ENCODE peak calls at places on chromosomes 16 and 17, in four cellular contexts. One of them, this sample, is unnamed.

GRCh38 chr16:66364117-66364958 is 2.2 kb upstream of the CDH5 start:
- DNase-seq in left ventricle myocardium inferior: peak
- DNase-seq in GM13977: no peak
- DNase-seq in fibroblast of mammary gland: peak
- DNase-seq in this sample: peak

GRCh38 chr16:69858196-69859104 is 92.7 kb upstream of the CLEC18A start:
- DNase-seq in fibroblast of mammary gland: no peak
- DNase-seq in GM13977: no peak
- DNase-seq in left ventricle myocardium inferior: no peak
- DNase-seq in this sample: no peak

GRCh38 chr17:74599023-74599399 is 6.9 kb upstream of the CD300LD start:
- DNase-seq in left ventricle myocardium inferior: no peak
- DNase-seq in fibroblast of mammary gland: no peak
- DNase-seq in GM13977: no peak
- DNase-seq in this sample: no peak

GRCh38 chr16:3099732-3100499 is 822 bp upstream of the ZSCAN10 start:
- DNase-seq in GM13977: peak
- DNase-seq in fibroblast of mammary gland: peak
- DNase-seq in left ventricle myocardium inferior: peak
- DNase-seq in this sample: peak

GRCh38 chr17:77208217-77208808 is 67.5 kb downstream of the SEC14L1 start:
- DNase-seq in GM13977: no peak
- DNase-seq in left ventricle myocardium inferior: no peak
- DNase-seq in fibroblast of mammary gland: peak
- DNase-seq in this sample: no peak

GRCh38 chr17:15106540-15106939 is 158.6 kb downstream of the PMP22 start:
- DNase-seq in left ventricle myocardium inferior: no peak
- DNase-seq in fibroblast of mammary gland: peak
- DNase-seq in GM13977: no peak
- DNase-seq in this sample: no peak

GRCh38 chr16:27430923-27431484 is 29.0 kb downstream of the IL21R start:
- DNase-seq in GM13977: peak
- DNase-seq in left ventricle myocardium inferior: no peak
- DNase-seq in fibroblast of mammary gland: peak
- DNase-seq in this sample: no peak

GRCh38 chr16:27544671-27545070 is 5.0 kb downstream of the GTF3C1 start:
- DNase-seq in GM13977: no peak
- DNase-seq in fibroblast of mammary gland: no peak
- DNase-seq in left ventricle myocardium inferior: no peak
- DNase-seq in this sample: no peak

GRCh38 chr17:17886747-17887146 is 50.0 kb upstream of the SREBF1 start:
- DNase-seq in left ventricle myocardium inferior: no peak
- DNase-seq in GM13977: no peak
- DNase-seq in fibroblast of mammary gland: peak
- DNase-seq in this sample: no peak

GRCh38 chr17:38701504-38702165 is 3.4 kb upstream of the MLLT6 start:
- DNase-seq in fibroblast of mammary gland: peak
- DNase-seq in left ventricle myocardium inferior: no peak
- DNase-seq in GM13977: peak
- DNase-seq in this sample: no peak

GRCh38 chr16:815861-816260 is 15.3 kb upstream of the GNG13 start:
- DNase-seq in left ventricle myocardium inferior: no peak
- DNase-seq in fibroblast of mammary gland: no peak
- DNase-seq in GM13977: no peak
- DNase-seq in this sample: no peak
- TF ChIP-seq CTCF in left ventricle myocardium inferior: no peak
- TF ChIP-seq CTCF in fibroblast of mammary gland: no peak
- TF ChIP-seq CTCF in GM13977: no peak
- TF ChIP-seq CTCF in this sample: no peak

DNA sequence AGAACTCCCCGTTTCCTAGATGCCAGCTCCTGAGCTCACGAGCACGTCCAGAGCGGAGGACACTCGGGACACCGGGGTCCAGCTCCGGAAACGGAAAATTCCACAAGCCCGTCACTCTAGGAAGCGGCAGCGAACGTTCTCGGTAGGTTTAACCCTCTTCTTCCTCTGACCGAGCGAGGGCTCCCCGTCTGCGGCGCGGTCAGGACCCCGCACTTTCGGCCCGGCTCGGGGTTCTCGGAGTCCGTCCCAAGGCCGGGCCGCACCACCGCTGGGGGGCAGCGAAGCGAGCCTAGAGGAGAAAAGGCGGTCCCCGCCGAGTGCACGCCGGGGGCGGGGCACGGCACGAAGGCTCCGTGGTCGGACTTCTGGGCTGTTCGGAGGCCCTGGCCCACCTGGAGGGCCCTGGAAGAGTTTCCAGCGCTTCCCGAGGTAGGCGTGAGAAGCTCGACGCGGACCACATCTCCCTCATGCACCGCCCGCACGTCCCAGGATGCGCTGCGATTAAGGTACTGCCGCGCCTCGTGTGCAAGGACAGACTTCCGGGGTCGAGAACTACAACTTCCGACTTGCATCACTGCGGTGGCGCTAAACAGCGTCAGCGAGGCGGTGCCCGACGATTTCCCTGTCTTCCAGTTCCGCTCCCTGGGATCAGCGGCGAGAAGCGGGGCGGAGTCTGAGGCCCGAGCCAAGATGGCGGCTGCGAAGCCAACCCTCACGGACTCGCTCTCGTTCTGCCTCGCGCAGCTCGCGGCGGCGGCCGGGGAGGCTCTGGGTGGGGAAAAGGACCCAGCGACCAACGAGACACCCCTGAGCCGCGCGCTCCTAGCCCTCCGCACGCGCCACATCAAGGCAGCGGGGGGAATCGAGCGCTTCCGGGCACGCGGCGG is at the start of gene ARMC5:
- DNase-seq in GM13977: peak
- DNase-seq in fibroblast of mammary gland: peak
- DNase-seq in left ventricle myocardium inferior: peak
- DNase-seq in this sample: peak
- TF ChIP-seq CTCF in GM13977: peak
- TF ChIP-seq CTCF in fibroblast of mammary gland: peak
- TF ChIP-seq CTCF in left ventricle myocardium inferior: peak
- TF ChIP-seq CTCF in this sample: peak

GRCh38 chr17:49707246-49707607 is 537 bp downstream of the SLC35B1 start:
- DNase-seq in fibroblast of mammary gland: peak
- DNase-seq in GM13977: no peak
- DNase-seq in left ventricle myocardium inferior: no peak
- DNase-seq in this sample: no peak

GRCh38 chr17:49699967-49700575 is 7.7 kb downstream of the SLC35B1 start:
- DNase-seq in GM13977: no peak
- DNase-seq in left ventricle myocardium inferior: peak
- DNase-seq in fibroblast of mammary gland: no peak
- DNase-seq in this sample: no peak

GRCh38 chr17:49705254-49705653 is 2.5 kb downstream of the SLC35B1 start:
- DNase-seq in GM13977: no peak
- DNase-seq in left ventricle myocardium inferior: no peak
- DNase-seq in fibroblast of mammary gland: no peak
- DNase-seq in this sample: no peak

GRCh38 chr17:49700956-49701355 is 6.8 kb downstream of the SLC35B1 start:
- DNase-seq in GM13977: no peak
- DNase-seq in left ventricle myocardium inferior: no peak
- DNase-seq in fibroblast of mammary gland: no peak
- DNase-seq in this sample: no peak

GRCh38 chr17:49703557-49704277 is 4.0 kb downstream of the SLC35B1 start:
- DNase-seq in left ventricle myocardium inferior: no peak
- DNase-seq in fibroblast of mammary gland: peak
- DNase-seq in GM13977: no peak
- DNase-seq in this sample: no peak
- TF ChIP-seq CTCF in left ventricle myocardium inferior: peak
- TF ChIP-seq CTCF in fibroblast of mammary gland: peak
- TF ChIP-seq CTCF in GM13977: peak
- TF ChIP-seq CTCF in this sample: peak

DNA sequence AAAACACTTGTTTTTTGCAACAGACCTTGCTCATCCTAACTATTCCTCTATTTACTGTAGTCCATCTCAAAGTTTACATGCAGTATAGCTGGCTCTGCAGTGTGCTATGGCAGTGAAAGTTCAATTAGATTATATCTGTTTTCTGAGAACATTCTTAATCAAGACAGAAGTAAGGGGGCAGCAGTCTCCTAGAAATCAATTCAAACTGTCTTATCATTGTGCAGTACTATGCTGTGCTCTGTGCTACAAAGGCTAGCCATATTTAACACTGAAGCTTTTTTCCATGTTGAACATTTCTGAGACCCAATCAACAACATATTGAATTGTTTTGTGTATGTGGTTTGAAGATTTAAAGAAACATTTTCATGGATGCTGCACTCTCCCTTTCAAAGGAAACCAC is 11.4 kb downstream of the NETO2 start:
- DNase-seq in fibroblast of mammary gland: no peak
- DNase-seq in GM13977: no peak
- DNase-seq in left ventricle myocardium inferior: no peak
- DNase-seq in this sample: no peak
- TF ChIP-seq CTCF in fibroblast of mammary gland: no peak
- TF ChIP-seq CTCF in GM13977: no peak
- TF ChIP-seq CTCF in left ventricle myocardium inferior: peak
- TF ChIP-seq CTCF in this sample: no peak

DNA sequence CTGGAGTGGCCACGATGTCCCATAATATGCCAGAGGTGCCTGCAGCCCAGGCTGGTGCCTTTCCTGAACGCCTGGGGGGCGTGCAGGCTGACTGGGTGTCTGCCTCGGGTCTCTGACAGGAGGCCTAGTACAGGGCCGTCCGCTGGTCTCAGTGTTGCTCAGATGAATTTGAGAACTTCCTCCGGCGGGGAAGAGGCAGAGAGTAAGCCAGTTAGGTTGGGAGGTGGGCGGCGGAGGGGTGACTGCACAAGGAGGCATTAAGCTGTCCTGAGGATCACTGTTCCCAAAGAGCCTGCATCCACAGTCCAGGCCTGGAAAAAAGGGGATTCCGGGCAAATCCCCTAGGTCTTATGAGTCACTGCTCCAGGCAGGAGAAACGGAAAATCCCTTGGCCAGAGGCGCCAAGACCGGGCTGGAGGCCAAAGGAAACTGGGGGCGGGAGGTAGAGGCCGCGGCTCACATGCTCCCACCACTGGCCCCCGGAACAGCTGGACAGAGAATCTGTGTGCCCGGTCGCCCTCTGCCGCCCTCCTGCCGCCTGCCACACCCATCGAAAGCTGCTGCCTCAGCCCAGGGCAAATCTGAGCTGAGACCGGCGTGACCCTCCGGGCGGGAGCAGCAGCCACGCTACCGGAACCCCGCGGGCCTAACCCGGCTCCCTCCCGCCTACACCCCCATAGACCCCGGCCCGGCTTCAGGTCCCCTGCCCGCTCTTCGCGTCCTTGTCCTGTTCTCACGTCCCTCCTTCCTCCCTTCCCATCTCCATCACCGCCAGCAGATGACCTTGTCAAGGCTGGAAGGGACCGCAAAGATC is 1.2 kb downstream of the TRIM47 start:
- DNase-seq in left ventricle myocardium inferior: peak
- DNase-seq in fibroblast of mammary gland: peak
- DNase-seq in GM13977: no peak
- DNase-seq in this sample: peak
- TF ChIP-seq CTCF in left ventricle myocardium inferior: no peak
- TF ChIP-seq CTCF in fibroblast of mammary gland: no peak
- TF ChIP-seq CTCF in GM13977: peak
- TF ChIP-seq CTCF in this sample: no peak

GRCh38 chr16:25692307-25692706 is 548 bp downstream of the HS3ST4 start:
- DNase-seq in fibroblast of mammary gland: no peak
- DNase-seq in left ventricle myocardium inferior: no peak
- DNase-seq in GM13977: peak
- DNase-seq in this sample: no peak
- TF ChIP-seq CTCF in fibroblast of mammary gland: no peak
- TF ChIP-seq CTCF in left ventricle myocardium inferior: no peak
- TF ChIP-seq CTCF in GM13977: no peak
- TF ChIP-seq CTCF in this sample: no peak

DNA sequence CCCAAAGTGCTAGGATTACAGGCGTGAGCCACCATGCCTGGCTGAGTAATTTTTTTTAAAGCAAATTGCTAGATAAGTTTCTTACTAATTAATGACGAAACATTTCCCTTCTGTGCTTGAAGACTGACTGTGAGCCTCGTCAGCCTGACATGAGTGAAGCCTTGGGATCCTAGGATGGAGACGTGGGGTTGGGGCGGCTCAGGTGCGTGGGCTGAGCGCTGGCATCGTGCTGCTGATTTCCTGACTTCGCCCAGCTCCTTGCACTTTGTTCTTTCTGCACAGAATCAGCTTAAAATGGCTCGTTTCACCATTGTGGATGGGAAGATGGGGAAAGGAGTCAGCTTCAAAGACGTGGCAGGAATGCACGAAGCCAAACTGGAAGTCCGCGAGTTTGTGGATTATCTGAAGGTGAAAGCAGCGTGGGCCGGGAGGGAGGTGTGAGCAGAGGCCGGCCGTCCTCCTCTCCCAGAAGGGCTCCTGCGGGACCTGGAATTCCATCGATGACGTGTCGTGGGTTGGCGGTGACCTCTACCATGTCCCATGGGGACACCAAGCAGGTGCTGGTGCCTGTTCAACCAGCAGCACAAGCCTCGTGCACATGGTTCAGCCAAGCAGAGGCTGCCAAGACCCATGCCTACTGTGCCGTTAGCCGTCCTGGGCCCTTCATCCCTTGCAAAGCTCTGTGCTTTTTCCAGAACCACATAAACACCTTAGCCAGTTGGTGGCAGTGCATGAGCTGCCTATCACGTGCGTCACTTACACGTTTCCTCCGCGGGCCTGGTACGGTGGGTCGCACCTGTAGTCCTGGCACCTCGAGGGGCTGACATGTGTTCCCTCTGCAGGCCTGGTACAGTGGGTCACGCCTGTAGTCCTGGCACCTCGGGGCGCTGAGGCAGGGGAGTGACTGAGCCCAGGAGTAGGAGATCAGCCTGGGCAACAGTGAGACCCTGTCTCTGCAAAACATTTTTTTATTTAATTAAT is 22.5 kb downstream of the SPG7 start:
- DNase-seq in left ventricle myocardium inferior: no peak
- DNase-seq in fibroblast of mammary gland: no peak
- DNase-seq in GM13977: no peak
- DNase-seq in this sample: no peak
- TF ChIP-seq CTCF in left ventricle myocardium inferior: no peak
- TF ChIP-seq CTCF in fibroblast of mammary gland: no peak
- TF ChIP-seq CTCF in GM13977: no peak
- TF ChIP-seq CTCF in this sample: no peak

DNA sequence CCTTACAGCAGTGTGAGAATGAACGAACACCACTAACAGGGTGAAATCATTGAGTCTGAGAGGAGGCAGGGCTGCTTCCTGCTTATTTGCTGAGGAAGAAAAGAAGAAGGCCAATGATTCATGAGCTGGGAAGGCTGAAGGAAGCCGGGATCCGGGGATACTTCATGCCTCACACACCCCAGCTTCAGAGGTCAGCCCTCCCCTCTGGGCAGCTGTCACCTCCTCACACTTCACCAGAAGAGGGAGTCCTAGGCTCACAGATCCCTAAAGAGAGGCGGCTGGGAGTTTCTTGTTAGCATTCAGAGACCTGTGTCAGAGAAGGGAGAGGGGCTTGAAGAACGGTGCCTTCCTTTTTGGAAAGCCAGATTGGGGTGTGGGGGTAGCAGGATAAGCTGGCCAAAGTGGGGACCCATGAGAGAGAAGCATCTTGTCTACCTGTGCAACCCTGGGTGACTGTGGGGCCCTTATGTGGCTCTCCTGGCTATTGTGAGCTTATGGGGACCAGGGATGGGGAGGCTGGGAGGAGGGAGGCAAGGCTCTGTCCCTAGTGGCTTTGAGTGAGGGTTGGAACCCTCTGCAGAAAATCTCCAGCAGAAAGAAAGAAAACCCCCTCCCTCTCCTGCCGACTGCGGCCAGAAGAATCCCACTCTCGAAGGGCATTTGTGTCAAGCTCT is 94.6 kb downstream of the RGS9 start:
- DNase-seq in left ventricle myocardium inferior: no peak
- DNase-seq in GM13977: peak
- DNase-seq in fibroblast of mammary gland: peak
- DNase-seq in this sample: no peak
- TF ChIP-seq CTCF in left ventricle myocardium inferior: peak
- TF ChIP-seq CTCF in GM13977: peak
- TF ChIP-seq CTCF in fibroblast of mammary gland: peak
- TF ChIP-seq CTCF in this sample: peak